ENCODE peak calls at places on chromosomes 12 and 14, in six cellular contexts. One of them, this sample, is unnamed. For H3K36me3, the result is how much of the 10 kb centered on the place peaks cover.

GRCh38 chr12:106769546-106769945 is 4.9 kb upstream of the RIC8B start:
- DNase-seq in tibial nerve: no peak
- DNase-seq in RWPE2: no peak
- DNase-seq in fibroblast of lung: peak
- DNase-seq in left lung: no peak
- DNase-seq in ovary: no peak
- DNase-seq in this sample: no peak

GRCh38 chr12:132275110-132275531 is 54.3 kb downstream of the GALNT9 start:
- DNase-seq in tibial nerve: no peak
- DNase-seq in RWPE2: no peak
- DNase-seq in fibroblast of lung: peak
- DNase-seq in ovary: no peak
- DNase-seq in left lung: peak
- DNase-seq in this sample: no peak

GRCh38 chr12:106840217-106840616 is 65.7 kb downstream of the RIC8B start:
- DNase-seq in left lung: no peak
- DNase-seq in tibial nerve: no peak
- DNase-seq in ovary: no peak
- DNase-seq in fibroblast of lung: peak
- DNase-seq in RWPE2: no peak
- DNase-seq in this sample: no peak

GRCh38 chr14:92510972-92511371 is 2.6 kb upstream of the RIN3 start:
- DNase-seq in RWPE2: peak
- DNase-seq in ovary: no peak
- DNase-seq in fibroblast of lung: no peak
- DNase-seq in tibial nerve: no peak
- DNase-seq in left lung: no peak
- DNase-seq in this sample: no peak

GRCh38 chr14:90720832-90721231 is 95.4 kb downstream of the TTC7B start:
- DNase-seq in fibroblast of lung: no peak
- DNase-seq in tibial nerve: no peak
- DNase-seq in RWPE2: no peak
- DNase-seq in ovary: no peak
- DNase-seq in left lung: no peak
- DNase-seq in this sample: no peak

GRCh38 chr12:116236148-116236731 is 41.3 kb downstream of the MED13L start:
- DNase-seq in RWPE2: no peak
- DNase-seq in fibroblast of lung: peak
- DNase-seq in tibial nerve: peak
- DNase-seq in ovary: no peak
- DNase-seq in left lung: no peak
- DNase-seq in this sample: peak

GRCh38 chr14:97459180-97459579 is 662.0 kb downstream of the VRK1 start:
- DNase-seq in tibial nerve: no peak
- DNase-seq in ovary: no peak
- DNase-seq in fibroblast of lung: no peak
- DNase-seq in RWPE2: no peak
- DNase-seq in left lung: no peak
- DNase-seq in this sample: no peak

GRCh38 chr12:96303656-96304055 is 96.6 kb downstream of the CDK17 start:
- DNase-seq in tibial nerve: no peak
- DNase-seq in fibroblast of lung: no peak
- DNase-seq in RWPE2: no peak
- DNase-seq in ovary: no peak
- DNase-seq in left lung: no peak
- DNase-seq in this sample: no peak

GRCh38 chr12:68962855-68963455 is 30.0 kb upstream of the CPM start:
- DNase-seq in fibroblast of lung: no peak
- DNase-seq in ovary: no peak
- DNase-seq in left lung: no peak
- DNase-seq in RWPE2: no peak
- DNase-seq in tibial nerve: no peak
- DNase-seq in this sample: no peak

GRCh38 chr14:58280954-58281787 is 17.2 kb upstream of the ARID4A start:
- DNase-seq in RWPE2: no peak
- DNase-seq in fibroblast of lung: peak
- DNase-seq in tibial nerve: no peak
- DNase-seq in left lung: no peak
- DNase-seq in ovary: no peak
- DNase-seq in this sample: no peak

GRCh38 chr12:104823985-104824441 is 134.1 kb downstream of the SLC41A2 start:
- DNase-seq in tibial nerve: no peak
- DNase-seq in ovary: no peak
- DNase-seq in fibroblast of lung: no peak
- DNase-seq in left lung: peak
- DNase-seq in RWPE2: no peak
- DNase-seq in this sample: no peak

GRCh38 chr12:120439646-120440247 is 1.8 kb downstream of the COX6A1 start:
- DNase-seq in RWPE2: no peak
- DNase-seq in fibroblast of lung: peak
- DNase-seq in left lung: no peak
- DNase-seq in tibial nerve: no peak
- DNase-seq in ovary: peak
- DNase-seq in this sample: no peak

GRCh38 chr12:49672351-49673181 is 34.6 kb downstream of the FMNL3 start:
- DNase-seq in RWPE2: no peak
- DNase-seq in left lung: no peak
- DNase-seq in ovary: peak
- DNase-seq in tibial nerve: no peak
- DNase-seq in fibroblast of lung: no peak
- DNase-seq in this sample: no peak

GRCh38 chr12:24728366-24728765 is 220.5 kb downstream of the BCAT1 start:
- DNase-seq in ovary: no peak
- DNase-seq in left lung: no peak
- DNase-seq in fibroblast of lung: peak
- DNase-seq in tibial nerve: no peak
- DNase-seq in RWPE2: no peak
- DNase-seq in this sample: no peak

GRCh38 chr14:103260629-103261124 is 73.4 kb upstream of the EIF5 start:
- DNase-seq in fibroblast of lung: peak
- DNase-seq in left lung: no peak
- DNase-seq in ovary: peak
- DNase-seq in tibial nerve: no peak
- DNase-seq in RWPE2: peak
- DNase-seq in this sample: peak

GRCh38 chr14:92122351-92122677 is 545 bp downstream of the CPSF2 start:
- DNase-seq in fibroblast of lung: peak
- DNase-seq in RWPE2: no peak
- DNase-seq in ovary: no peak
- DNase-seq in left lung: no peak
- DNase-seq in tibial nerve: no peak
- DNase-seq in this sample: no peak

GRCh38 chr12:28869197-28869596 is 279.9 kb upstream of the FAR2 start:
- DNase-seq in tibial nerve: no peak
- DNase-seq in left lung: no peak
- DNase-seq in RWPE2: no peak
- DNase-seq in ovary: no peak
- DNase-seq in fibroblast of lung: peak
- DNase-seq in this sample: no peak

GRCh38 chr12:58450868-58451482 is 469.3 kb downstream of the LRIG3 start:
- DNase-seq in ovary: no peak
- DNase-seq in fibroblast of lung: no peak
- DNase-seq in tibial nerve: no peak
- DNase-seq in RWPE2: no peak
- DNase-seq in left lung: no peak
- DNase-seq in this sample: no peak

GRCh38 chr14:100416921-100417451 is 93.8 kb downstream of the SLC25A47 start:
- DNase-seq in ovary: no peak
- DNase-seq in left lung: no peak
- DNase-seq in RWPE2: no peak
- DNase-seq in tibial nerve: no peak
- DNase-seq in fibroblast of lung: peak
- DNase-seq in this sample: no peak

GRCh38 chr14:63542231-63542999 is 762 bp downstream of the PPP2R5E start:
- DNase-seq in tibial nerve: no peak
- DNase-seq in RWPE2: no peak
- DNase-seq in left lung: no peak
- DNase-seq in ovary: no peak
- DNase-seq in fibroblast of lung: peak
- DNase-seq in this sample: peak

GRCh38 chr12:95755236-95755865 is 35.2 kb downstream of the NTN4 start:
- DNase-seq in left lung: no peak
- DNase-seq in tibial nerve: no peak
- DNase-seq in fibroblast of lung: no peak
- DNase-seq in RWPE2: no peak
- DNase-seq in ovary: no peak
- DNase-seq in this sample: no peak

GRCh38 chr12:103169-103981 is 36.8 kb downstream of the IQSEC3 start:
- DNase-seq in left lung: no peak
- DNase-seq in ovary: no peak
- DNase-seq in tibial nerve: no peak
- DNase-seq in fibroblast of lung: no peak
- DNase-seq in RWPE2: no peak
- DNase-seq in this sample: no peak

GRCh38 chr14:88987516-88987915 is 163.1 kb downstream of the TTC8 start:
- DNase-seq in RWPE2: no peak
- DNase-seq in left lung: no peak
- DNase-seq in ovary: no peak
- DNase-seq in tibial nerve: no peak
- DNase-seq in fibroblast of lung: peak
- DNase-seq in this sample: no peak

GRCh38 chr14:100557658-100558057 is 29.6 kb downstream of the BEGAIN start:
- DNase-seq in left lung: no peak
- DNase-seq in fibroblast of lung: peak
- DNase-seq in RWPE2: no peak
- DNase-seq in tibial nerve: no peak
- DNase-seq in ovary: no peak
- DNase-seq in this sample: no peak

GRCh38 chr14:28756896-28757570 is 9.6 kb upstream of the FOXG1 start:
- DNase-seq in ovary: no peak
- DNase-seq in tibial nerve: no peak
- DNase-seq in RWPE2: no peak
- DNase-seq in left lung: no peak
- DNase-seq in fibroblast of lung: peak
- DNase-seq in this sample: no peak

GRCh38 chr12:124188561-124189405 is 106.1 kb upstream of the RFLNA start:
- DNase-seq in ovary: peak
- DNase-seq in RWPE2: peak
- DNase-seq in tibial nerve: no peak
- DNase-seq in left lung: no peak
- DNase-seq in fibroblast of lung: peak
- DNase-seq in this sample: peak

GRCh38 chr14:54564071-54564798 is 2.7 kb upstream of the SAMD4A start:
- DNase-seq in fibroblast of lung: peak
- DNase-seq in RWPE2: no peak
- DNase-seq in left lung: no peak
- DNase-seq in tibial nerve: no peak
- DNase-seq in ovary: no peak
- DNase-seq in this sample: no peak

GRCh38 chr14:54920052-54920451 is 17.4 kb upstream of the GCH1 start:
- DNase-seq in fibroblast of lung: no peak
- DNase-seq in left lung: no peak
- DNase-seq in ovary: no peak
- DNase-seq in tibial nerve: no peak
- DNase-seq in RWPE2: no peak
- DNase-seq in this sample: no peak

GRCh38 chr14:61365667-61366194 is 44.4 kb downstream of the PRKCH start:
- DNase-seq in RWPE2: no peak
- DNase-seq in left lung: no peak
- DNase-seq in ovary: no peak
- DNase-seq in tibial nerve: no peak
- DNase-seq in fibroblast of lung: no peak
- DNase-seq in this sample: no peak

GRCh38 chr14:65025818-65026217 is 39.1 kb downstream of the FNTB start:
- DNase-seq in tibial nerve: no peak
- DNase-seq in ovary: no peak
- DNase-seq in left lung: no peak
- DNase-seq in RWPE2: no peak
- DNase-seq in fibroblast of lung: no peak
- DNase-seq in this sample: no peak
- H3K27ac ChIP-seq in tibial nerve: no peak
- H3K27ac ChIP-seq in ovary: no peak
- H3K27ac ChIP-seq in left lung: no peak
- H3K27ac ChIP-seq in RWPE2: no peak
- H3K27ac ChIP-seq in fibroblast of lung: no peak
- H3K27ac ChIP-seq in this sample: no peak

DNA sequence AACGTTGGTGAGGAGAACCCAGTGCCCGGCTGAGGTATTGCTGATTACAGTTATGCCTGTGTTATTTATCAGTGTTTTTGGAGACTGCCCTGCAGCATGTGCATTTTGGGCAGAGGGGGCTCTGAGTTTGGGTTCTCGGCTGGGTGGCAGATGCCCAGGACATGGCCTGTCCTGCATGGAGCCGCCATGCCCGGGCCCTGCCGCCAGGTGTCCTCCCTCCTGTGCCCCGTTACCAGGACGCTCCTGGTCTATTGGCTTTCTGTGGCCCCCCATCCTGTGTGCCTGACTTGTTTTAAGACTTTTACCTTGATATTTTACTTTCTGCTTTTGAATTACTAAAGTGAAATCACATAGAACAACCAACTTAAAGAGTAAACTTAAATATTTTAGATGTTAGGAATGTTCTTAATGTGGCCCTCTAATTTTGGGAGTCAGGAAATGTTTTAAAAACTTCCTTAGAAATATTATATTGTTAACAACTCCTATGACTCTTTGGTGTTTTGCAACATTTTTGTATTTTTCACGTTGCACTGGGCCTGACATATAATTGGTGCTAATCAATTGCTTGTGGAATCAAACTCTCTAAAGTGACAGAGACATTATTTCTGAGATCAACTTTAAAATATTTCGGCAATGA is 51.8 kb downstream of the PRIMA1 start:
- DNase-seq in ovary: no peak
- DNase-seq in RWPE2: no peak
- DNase-seq in left lung: no peak
- DNase-seq in fibroblast of lung: no peak
- DNase-seq in tibial nerve: no peak
- DNase-seq in this sample: no peak
- TF ChIP-seq CTCF in ovary: no peak
- TF ChIP-seq CTCF in RWPE2: no peak
- TF ChIP-seq CTCF in left lung: no peak
- TF ChIP-seq CTCF in fibroblast of lung: no peak
- TF ChIP-seq CTCF in tibial nerve: no peak
- TF ChIP-seq CTCF in this sample: peak

GRCh38 chr14:69118313-69118712 is 34.6 kb downstream of the DCAF5 start:
- DNase-seq in left lung: no peak
- DNase-seq in RWPE2: no peak
- DNase-seq in fibroblast of lung: no peak
- DNase-seq in ovary: no peak
- DNase-seq in tibial nerve: no peak
- DNase-seq in this sample: no peak

GRCh38 chr14:69117020-69117767 is 35.7 kb downstream of the DCAF5 start:
- DNase-seq in left lung: no peak
- DNase-seq in tibial nerve: no peak
- DNase-seq in RWPE2: no peak
- DNase-seq in fibroblast of lung: no peak
- DNase-seq in ovary: no peak
- DNase-seq in this sample: no peak

GRCh38 chr14:69115407-69116185 is 37.3 kb downstream of the DCAF5 start:
- DNase-seq in RWPE2: no peak
- DNase-seq in left lung: no peak
- DNase-seq in ovary: no peak
- DNase-seq in fibroblast of lung: no peak
- DNase-seq in tibial nerve: no peak
- DNase-seq in this sample: no peak

GRCh38 chr14:69114763-69115162 is 38.2 kb downstream of the DCAF5 start:
- DNase-seq in RWPE2: no peak
- DNase-seq in fibroblast of lung: no peak
- DNase-seq in tibial nerve: no peak
- DNase-seq in ovary: no peak
- DNase-seq in left lung: no peak
- DNase-seq in this sample: no peak
- H3K36me3 ChIP-seq in RWPE2: half or more
- H3K36me3 ChIP-seq in fibroblast of lung: under half
- H3K36me3 ChIP-seq in tibial nerve: under half
- H3K36me3 ChIP-seq in ovary: under half
- H3K36me3 ChIP-seq in left lung: under half
- H3K36me3 ChIP-seq in this sample: half or more

GRCh38 chr14:50083467-50084337 is 32.7 kb downstream of the VCPKMT start:
- DNase-seq in left lung: no peak
- DNase-seq in RWPE2: no peak
- DNase-seq in fibroblast of lung: no peak
- DNase-seq in tibial nerve: no peak
- DNase-seq in ovary: no peak
- DNase-seq in this sample: no peak
- H3K27ac ChIP-seq in left lung: peak
- H3K27ac ChIP-seq in RWPE2: no peak
- H3K27ac ChIP-seq in fibroblast of lung: peak
- H3K27ac ChIP-seq in tibial nerve: peak
- H3K27ac ChIP-seq in ovary: no peak
- H3K27ac ChIP-seq in this sample: no peak

This sample was measured in heart left ventricle.